ENCODE peak calls at places on chromosomes 13 and 19, in seven cellular contexts. X is tibial nerve, N is transverse colon, P is tibial artery, M is ovary, D is ascending aorta, C is pancreas. L is an unnamed sample.
A peak's percentile ranks its signal among the peaks of the same experiment; 100 is the strongest.

GRCh38 chr13:66264976-66265375 is 965.2 kb downstream of the PCDH9 start:
- DNase-seq in N (no peak), M (no peak), P (no peak), D (no peak), X (no peak), C (no peak), L (no peak)

GRCh38 chr19:35166100-35167063 is 11.8 kb downstream of the FXYD5 start:
- DNase-seq in D (no peak), P (no peak), C (no peak), M (no peak), X (no peak), N (no peak), L (no peak)

GRCh38 chr13:76813874-76814273 is 72.3 kb downstream of the KCTD12 start:
- DNase-seq in M (no peak), C (no peak), N (peak; percentile 76), X (no peak), P (no peak), D (no peak), L (no peak)

GRCh38 chr19:45878043-45878794 is 7.7 kb downstream of the IRF2BP1 start:
- DNase-seq in N (peak; percentile 81), M (no peak), P (no peak), D (no peak), C (peak; percentile 91), X (no peak), L (no peak)

GRCh38 chr13:98147521-98147920 is 4.6 kb downstream of the FARP1 start:
- DNase-seq in X (no peak), C (no peak), P (no peak), N (no peak), M (no peak), D (no peak), L (no peak)

GRCh38 chr13:113815151-113816058 is 48.5 kb downstream of the GAS6 start:
- DNase-seq in X (peak; percentile 49), D (no peak), M (no peak), P (no peak), N (no peak), C (no peak), L (no peak)

GRCh38 chr19:31252476-31252875 is 96.8 kb downstream of the TSHZ3 start:
- DNase-seq in M (no peak), C (no peak), N (no peak), D (no peak), X (no peak), P (no peak), L (no peak)

GRCh38 chr13:108629988-108630387 is 577 bp downstream of the MYO16 start:
- DNase-seq in P (no peak), N (no peak), X (no peak), C (no peak), D (no peak), M (no peak), L (no peak)

GRCh38 chr19:51702754-51703654 is 9.9 kb downstream of the SPACA6 start:
- DNase-seq in M (peak; percentile 52), N (peak; percentile 70), X (peak; percentile 32), D (no peak), C (peak; percentile 64), P (no peak), L (no peak)

GRCh38 chr19:33686687-33687541 is 65.2 kb downstream of the CHST8 start:
- DNase-seq in X (no peak), C (no peak), P (peak; percentile 7), D (no peak), N (no peak), M (no peak), L (no peak)

GRCh38 chr13:99250977-99251825 is 7.0 kb downstream of the GPR18 start:
- DNase-seq in N (no peak), C (no peak), P (no peak), D (no peak), M (no peak), X (no peak), L (no peak)

GRCh38 chr19:10654610-10655456 is 687 bp downstream of the ILF3 start:
- DNase-seq in M (peak; percentile 62), P (peak; percentile 40), C (peak; percentile 65), N (peak; percentile 52), X (no peak), D (no peak), L (peak; percentile 43)

GRCh38 chr13:89514534-89515312 is 1832.8 kb upstream of the MIR17HG start:
- DNase-seq in N (no peak), D (no peak), P (no peak), C (peak; percentile 17), X (no peak), M (no peak), L (no peak)

GRCh38 chr19:15595069-15595468 is 19.9 kb upstream of the CYP4F8 start:
- DNase-seq in N (no peak), C (no peak), M (no peak), D (no peak), P (no peak), X (no peak), L (no peak)

GRCh38 chr13:27792393-27793218 is at the start of gene GSX1:
- DNase-seq in C (peak; percentile 83), M (peak; percentile 13), X (no peak), N (peak; percentile 52), P (peak; percentile 35), D (no peak), L (peak; percentile 16)

GRCh38 chr19:29568036-29568788 is 37.9 kb upstream of the POP4 start:
- DNase-seq in M (no peak), X (no peak), N (no peak), P (no peak), C (no peak), D (no peak), L (no peak)

GRCh38 chr19:55683449-55684261 is 8.6 kb downstream of the EPN1 start:
- DNase-seq in M (no peak), X (no peak), P (no peak), D (no peak), C (peak; percentile 75), N (peak; percentile 74), L (no peak)

GRCh38 chr19:8682931-8683330 is 15.7 kb downstream of the ACTL9 start:
- DNase-seq in D (no peak), P (no peak), C (no peak), N (no peak), X (no peak), M (no peak), L (no peak)
- H3K9me3 ChIP-seq in D (no peaks in the 10 kb centered on the region), P (no peaks in the 10 kb centered on the region), C (no peaks in the 10 kb centered on the region), N (no peaks in the 10 kb centered on the region), X (no peaks in the 10 kb centered on the region), M (no peaks in the 10 kb centered on the region), L (no peaks in the 10 kb centered on the region)

GRCh38 chr13:94706101-94706853 is 6.1 kb downstream of the SOX21 start:
- DNase-seq in N (no peak), D (no peak), M (no peak), X (no peak), P (no peak), C (no peak), L (no peak)
- H3K27ac ChIP-seq in N (no peak overlapping the region), D (no peak overlapping the region), M (no peak overlapping the region), X (no peak overlapping the region), P (no peak overlapping the region), C (no peak overlapping the region), L (no peak overlapping the region)

GRCh38 chr13:111947876-111948275 is 119.1 kb upstream of the SOX1 start:
- DNase-seq in M (no peak), X (no peak), D (no peak), N (no peak), C (no peak), P (no peak), L (no peak)

GRCh38 chr13:111948811-111949210 is 118.1 kb upstream of the SOX1 start:
- DNase-seq in P (no peak), C (no peak), M (no peak), N (no peak), X (no peak), D (no peak), L (no peak)

GRCh38 chr13:111947026-111947810 is 119.7 kb upstream of the SOX1 start:
- DNase-seq in N (no peak), X (no peak), P (no peak), M (no peak), C (no peak), D (no peak), L (no peak)

GRCh38 chr13:111949311-111949710 is 117.6 kb upstream of the SOX1 start:
- DNase-seq in P (no peak), D (no peak), C (no peak), N (no peak), X (no peak), M (no peak), L (no peak)

DNA sequence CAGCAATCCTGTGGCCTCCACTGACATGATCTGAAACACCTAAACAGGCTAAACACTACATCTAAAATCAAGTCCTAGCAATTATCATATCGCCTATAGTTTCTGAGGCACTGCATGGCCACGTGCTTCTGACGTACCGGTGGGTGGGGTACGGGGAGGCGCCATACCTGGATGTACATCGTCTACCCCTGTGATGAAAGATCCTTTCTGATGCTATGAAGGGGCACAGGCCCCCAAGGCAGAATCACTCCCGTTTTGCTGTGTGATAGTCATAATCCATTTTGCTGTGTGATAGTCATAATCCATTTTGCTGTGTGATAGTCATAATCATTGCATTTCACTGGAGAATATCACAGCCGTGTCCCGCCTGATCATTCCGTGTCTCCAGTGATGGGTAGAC is 118.7 kb upstream of the SOX1 start:
- DNase-seq in D (no peak), C (no peak), N (no peak), P (no peak), X (no peak), M (no peak), L (no peak)
- H3K27me3 ChIP-seq in D (no peaks in the 10 kb centered on the region), C (no peaks in the 10 kb centered on the region), N (no peaks in the 10 kb centered on the region), P (peaks cover 9% of the 10 kb centered on the region), X (no peaks in the 10 kb centered on the region), M (no peaks in the 10 kb centered on the region), L (no peaks in the 10 kb centered on the region)

GRCh38 chr13:111184685-111185401 is 69.7 kb downstream of the ARHGEF7 start:
- DNase-seq in C (no peak), P (no peak), M (no peak), D (no peak), N (peak; percentile 36), X (no peak), L (peak; percentile 39)

GRCh38 chr13:111183959-111184684 is 69.0 kb downstream of the ARHGEF7 start:
- DNase-seq in M (no peak), D (no peak), N (no peak), X (no peak), P (no peak), C (no peak), L (no peak)

GRCh38 chr13:111183087-111183645 is 68.1 kb downstream of the ARHGEF7 start:
- DNase-seq in C (no peak), D (no peak), M (no peak), X (no peak), P (no peak), N (no peak), L (no peak)

GRCh38 chr13:111186305-111186930 is 71.3 kb downstream of the ARHGEF7 start:
- DNase-seq in M (no peak), X (no peak), P (no peak), C (no peak), N (no peak), D (no peak), L (no peak)

DNA sequence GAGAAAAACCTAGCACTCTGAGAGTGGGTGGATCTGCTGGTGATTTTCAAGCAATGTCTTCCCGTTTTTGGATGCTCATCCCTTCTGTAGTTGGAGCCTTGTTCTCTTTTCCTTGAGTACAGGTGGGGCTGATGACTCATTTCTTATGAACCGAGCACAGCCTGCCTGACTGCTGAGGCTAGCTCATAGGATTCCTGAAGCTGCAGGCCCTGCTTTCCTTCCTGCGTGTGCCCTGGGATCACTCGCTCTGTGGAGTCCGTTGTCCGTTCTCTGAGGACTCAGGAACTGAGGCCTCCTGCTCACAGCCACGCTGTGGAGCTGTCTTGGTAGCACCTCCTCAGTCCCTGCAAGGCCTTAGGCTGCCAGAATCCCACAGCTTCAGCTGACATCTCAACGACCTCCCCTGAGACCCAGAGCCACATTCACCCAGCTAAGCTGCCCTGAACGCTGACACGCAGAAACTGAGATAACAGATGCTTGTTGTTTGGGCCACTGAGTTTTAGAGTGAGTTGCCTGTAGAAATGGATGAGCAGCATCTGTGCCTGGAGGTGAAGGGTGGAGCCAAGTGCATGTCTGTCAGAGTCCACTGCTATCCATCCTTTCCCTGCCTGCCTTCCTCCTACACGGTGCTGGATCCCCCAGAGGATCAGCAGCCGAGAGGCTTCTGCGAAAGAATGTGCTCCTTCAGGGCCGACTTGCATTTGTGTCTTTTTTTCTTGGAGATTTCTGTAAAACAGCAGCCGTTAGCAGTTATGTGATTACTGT is 73.0 kb downstream of the ARHGEF7 start:
- DNase-seq in X (no peak), P (no peak), C (no peak), D (no peak), M (no peak), N (no peak), L (no peak)
- H3K9me3 ChIP-seq in X (no peaks in the 10 kb centered on the region), P (no peaks in the 10 kb centered on the region), C (no peaks in the 10 kb centered on the region), D (no peaks in the 10 kb centered on the region), M (no peaks in the 10 kb centered on the region), N (no peaks in the 10 kb centered on the region), L (no peaks in the 10 kb centered on the region)

L was measured in CD4-positive, alpha-beta T cell.